ENCODE peak calls at places on chromosomes 5 and 9, in ten cellular contexts. L is cardiac muscle cell; N is gastrocnemius medialis; R is fibroblast of mammary gland; F is astrocyte of the spinal cord; I is iPS-NIHi11; S is iPS DF 19.7; G is A549; C is activated CD8-positive, alpha-beta memory T cell treated with anti-CD3 and anti-CD28 coated beads, Interleukin-2, amount 50 U/mL, for 4 hours; B is right cardiac atrium. H is an unnamed sample.

GRCh38 chr5:92364986-92365550 is 982.0 kb upstream of the ARRDC3 start:
- DNase-seq in G (no peak), F (peak), C (no peak), R (peak), L (peak), S (no peak), I (no peak), N (no peak), B (peak), H (peak)

GRCh38 chr5:111478266-111478665 is 34.1 kb downstream of the STARD4 start:
- DNase-seq in N (no peak), I (no peak), G (no peak), C (no peak), R (peak), F (peak), L (no peak), B (no peak), S (no peak), H (peak)

GRCh38 chr5:79133657-79134451 is 22.2 kb downstream of the BHMT start:
- DNase-seq in C (peak), F (peak), I (peak), G (peak), N (peak), L (peak), R (peak), B (peak), S (peak), H (peak)

GRCh38 chr5:158175664-158176507 is 316.9 kb upstream of the CLINT1 start:
- DNase-seq in B (no peak), I (peak), N (no peak), F (no peak), G (no peak), R (no peak), L (no peak), C (no peak), S (no peak), H (no peak)

GRCh38 chr5:83467315-83468044 is 4.1 kb upstream of the VCAN start:
- DNase-seq in R (peak), G (no peak), L (peak), S (no peak), C (no peak), I (no peak), F (peak), N (no peak), B (peak), H (peak)

GRCh38 chr9:136219276-136219675 is 14.3 kb upstream of the LHX3 start:
- DNase-seq in F (peak), I (no peak), R (peak), N (no peak), B (no peak), G (no peak), L (peak), C (no peak), S (no peak), H (no peak)

GRCh38 chr9:110526426-110526825 is 53.1 kb downstream of the SVEP1 start:
- DNase-seq in B (no peak), C (no peak), I (no peak), G (no peak), S (no peak), N (no peak), R (peak), L (peak), F (peak), H (peak)

GRCh38 chr5:139696167-139696893 is 48.2 kb downstream of the CXXC5 start:
- DNase-seq in S (no peak), R (no peak), F (no peak), I (no peak), L (no peak), B (peak), G (no peak), C (no peak), N (no peak), H (no peak)

GRCh38 chr5:133509742-133510079 is 102.6 kb downstream of the FSTL4 start:
- DNase-seq in R (no peak), N (no peak), B (no peak), C (no peak), L (no peak), G (no peak), I (no peak), F (no peak), S (no peak), H (no peak)

GRCh38 chr5:87359106-87359505 is 53.6 kb downstream of the CCNH start:
- DNase-seq in I (no peak), R (no peak), N (no peak), C (no peak), B (no peak), F (no peak), G (no peak), S (no peak), L (no peak), H (no peak)

H was measured in cardiac fibroblast.